ENCODE peak calls at places on chromosomes 5 and 9, in four cellular contexts. One of them, this sample, is unnamed.

GRCh38 chr9:4344946-4345345 is 45.1 kb upstream of the GLIS3 start:
- DNase-seq in GM20000: no peak
- DNase-seq in CD4-positive, alpha-beta T cell: no peak
- DNase-seq in activated T-helper 1 cell treated with Interleukin-2 at 50 U/mL for 16 hours: peak
- DNase-seq in this sample: no peak

GRCh38 chr5:173770637-173771036 is 117.5 kb upstream of the CPEB4 start:
- DNase-seq in activated T-helper 1 cell treated with Interleukin-2 at 50 U/mL for 16 hours: no peak
- DNase-seq in GM20000: no peak
- DNase-seq in CD4-positive, alpha-beta T cell: no peak
- DNase-seq in this sample: no peak

GRCh38 chr5:98483301-98483700 is 290.2 kb upstream of the RGMB start:
- DNase-seq in GM20000: no peak
- DNase-seq in CD4-positive, alpha-beta T cell: no peak
- DNase-seq in activated T-helper 1 cell treated with Interleukin-2 at 50 U/mL for 16 hours: no peak
- DNase-seq in this sample: no peak

GRCh38 chr5:26482076-26482816 is 556.1 kb downstream of the CDH9 start:
- DNase-seq in GM20000: no peak
- DNase-seq in activated T-helper 1 cell treated with Interleukin-2 at 50 U/mL for 16 hours: no peak
- DNase-seq in CD4-positive, alpha-beta T cell: no peak
- DNase-seq in this sample: no peak

GRCh38 chr5:115785395-115786009 is 31.0 kb downstream of the CDO1 start:
- DNase-seq in CD4-positive, alpha-beta T cell: no peak
- DNase-seq in GM20000: no peak
- DNase-seq in activated T-helper 1 cell treated with Interleukin-2 at 50 U/mL for 16 hours: no peak
- DNase-seq in this sample: no peak

GRCh38 chr9:130794923-130795495 is 40.0 kb upstream of the ABL1 start:
- DNase-seq in activated T-helper 1 cell treated with Interleukin-2 at 50 U/mL for 16 hours: no peak
- DNase-seq in GM20000: no peak
- DNase-seq in CD4-positive, alpha-beta T cell: no peak
- DNase-seq in this sample: no peak

GRCh38 chr5:87899109-87900100 is 369.2 kb downstream of the TMEM161B start:
- DNase-seq in activated T-helper 1 cell treated with Interleukin-2 at 50 U/mL for 16 hours: no peak
- DNase-seq in GM20000: no peak
- DNase-seq in CD4-positive, alpha-beta T cell: no peak
- DNase-seq in this sample: no peak

GRCh38 chr5:31889131-31889561 is 250.2 kb downstream of the PDZD2 start:
- DNase-seq in activated T-helper 1 cell treated with Interleukin-2 at 50 U/mL for 16 hours: no peak
- DNase-seq in CD4-positive, alpha-beta T cell: no peak
- DNase-seq in GM20000: no peak
- DNase-seq in this sample: no peak

GRCh38 chr9:95107001-95107749 is 210.3 kb downstream of the FANCC start:
- DNase-seq in CD4-positive, alpha-beta T cell: no peak
- DNase-seq in activated T-helper 1 cell treated with Interleukin-2 at 50 U/mL for 16 hours: no peak
- DNase-seq in GM20000: no peak
- DNase-seq in this sample: no peak

GRCh38 chr5:160467555-160468418 is 46.1 kb downstream of the PTTG1 start:
- DNase-seq in GM20000: peak
- DNase-seq in CD4-positive, alpha-beta T cell: peak
- DNase-seq in activated T-helper 1 cell treated with Interleukin-2 at 50 U/mL for 16 hours: peak
- DNase-seq in this sample: peak

GRCh38 chr9:69131682-69132081 is 42.4 kb upstream of the TJP2 start:
- DNase-seq in CD4-positive, alpha-beta T cell: no peak
- DNase-seq in GM20000: no peak
- DNase-seq in activated T-helper 1 cell treated with Interleukin-2 at 50 U/mL for 16 hours: no peak
- DNase-seq in this sample: no peak

GRCh38 chr9:125411171-125411756 is 149.6 kb downstream of the GAPVD1 start:
- DNase-seq in CD4-positive, alpha-beta T cell: no peak
- DNase-seq in GM20000: no peak
- DNase-seq in activated T-helper 1 cell treated with Interleukin-2 at 50 U/mL for 16 hours: no peak
- DNase-seq in this sample: no peak

GRCh38 chr5:143151056-143151455 is 252.4 kb downstream of the NR3C1 start:
- DNase-seq in GM20000: no peak
- DNase-seq in CD4-positive, alpha-beta T cell: no peak
- DNase-seq in activated T-helper 1 cell treated with Interleukin-2 at 50 U/mL for 16 hours: no peak
- DNase-seq in this sample: no peak

GRCh38 chr5:77426670-77427069 is 65.4 kb downstream of the WDR41 start:
- DNase-seq in GM20000: no peak
- DNase-seq in CD4-positive, alpha-beta T cell: no peak
- DNase-seq in activated T-helper 1 cell treated with Interleukin-2 at 50 U/mL for 16 hours: no peak
- DNase-seq in this sample: no peak

GRCh38 chr5:138438724-138439536 is at the start of gene REEP2:
- DNase-seq in CD4-positive, alpha-beta T cell: peak
- DNase-seq in GM20000: peak
- DNase-seq in activated T-helper 1 cell treated with Interleukin-2 at 50 U/mL for 16 hours: peak
- DNase-seq in this sample: peak

GRCh38 chr5:95713960-95714710 is 17.0 kb upstream of the RHOBTB3 start:
- DNase-seq in GM20000: no peak
- DNase-seq in CD4-positive, alpha-beta T cell: no peak
- DNase-seq in activated T-helper 1 cell treated with Interleukin-2 at 50 U/mL for 16 hours: no peak
- DNase-seq in this sample: no peak

GRCh38 chr5:1440098-1440493 is 5.1 kb downstream of the SLC6A3 start:
- DNase-seq in GM20000: no peak
- DNase-seq in CD4-positive, alpha-beta T cell: no peak
- DNase-seq in activated T-helper 1 cell treated with Interleukin-2 at 50 U/mL for 16 hours: no peak
- DNase-seq in this sample: no peak

GRCh38 chr5:127041571-127041970 is 11.2 kb upstream of the MARCHF3 start:
- DNase-seq in CD4-positive, alpha-beta T cell: no peak
- DNase-seq in GM20000: no peak
- DNase-seq in activated T-helper 1 cell treated with Interleukin-2 at 50 U/mL for 16 hours: no peak
- DNase-seq in this sample: no peak

GRCh38 chr5:131609774-131610173 is 25.3 kb downstream of the RAPGEF6 start:
- DNase-seq in activated T-helper 1 cell treated with Interleukin-2 at 50 U/mL for 16 hours: no peak
- DNase-seq in GM20000: no peak
- DNase-seq in CD4-positive, alpha-beta T cell: no peak
- DNase-seq in this sample: no peak